ENCODE peak calls at places on chromosomes 13 and 19, in four cellular contexts. T is GM12878, O is K562, Z is HepG2. P is an unnamed sample.

GRCh38 chr13:75494491-75494890 is 12.5 kb upstream of the TBC1D4 start:
- DNase-seq in T (no peak), O (no peak), Z (no peak), P (no peak)

GRCh38 chr19:16400911-16401675 is 70.7 kb downstream of the EPS15L1 start:
- DNase-seq in T (no peak), O (no peak), Z (no peak), P (no peak)

GRCh38 chr19:13163609-13164364 is 13.6 kb downstream of the IER2 start:
- DNase-seq in T (no peak), O (peak; percentile 92), Z (peak; percentile 60), P (peak; percentile 67)

GRCh38 chr19:18657590-18658365 is 20.9 kb downstream of the KLHL26 start:
- DNase-seq in T (no peak), O (peak; percentile 42), Z (no peak), P (no peak)

GRCh38 chr19:16268676-16269319 is 55.8 kb upstream of the KLF2 start:
- DNase-seq in T (no peak), O (no peak), Z (no peak), P (no peak)

GRCh38 chr19:13195678-13196077 is 45.5 kb downstream of the IER2 start:
- DNase-seq in T (no peak), O (peak; percentile 72), Z (peak; percentile 80), P (no peak)

GRCh38 chr13:50421457-50422130 is 406.4 kb downstream of the KCNRG start:
- DNase-seq in T (no peak), O (no peak), Z (no peak), P (peak; percentile 91)

GRCh38 chr13:32495429-32495828 is 43.2 kb downstream of the N4BP2L2 start:
- DNase-seq in T (no peak), O (no peak), Z (no peak), P (no peak)

GRCh38 chr13:66001136-66001535 is 1229.0 kb downstream of the PCDH9 start:
- DNase-seq in T (no peak), O (no peak), Z (no peak), P (no peak)

GRCh38 chr19:4914736-4915501 is 5.6 kb downstream of the UHRF1 start:
- DNase-seq in T (no peak), O (peak; percentile 67), Z (no peak), P (peak; percentile 21)

GRCh38 chr13:52749446-52749845 is 9.8 kb upstream of the CNMD start:
- DNase-seq in T (no peak), O (no peak), Z (no peak), P (no peak)

GRCh38 chr19:11142528-11143171 is 12.9 kb downstream of the SPC24 start:
- DNase-seq in T (no peak), O (peak; percentile 83), Z (peak; percentile 90), P (peak; percentile 95)

GRCh38 chr19:47713046-47714021 is at the start of gene EHD2:
- DNase-seq in T (no peak), O (peak; percentile 89), Z (no peak), P (peak; percentile 61)

GRCh38 chr19:39212377-39212742 is 8.3 kb upstream of the SYCN start:
- DNase-seq in T (peak; percentile 2), O (peak; percentile 75), Z (no peak), P (no peak)

GRCh38 chr19:43901395-43902390 is 33.4 kb downstream of the ZNF45 start:
- DNase-seq in T (peak; percentile 61), O (peak; percentile 87), Z (peak; percentile 80), P (peak; percentile 88)

GRCh38 chr13:65473199-65473598 is 1756.9 kb downstream of the PCDH9 start:
- DNase-seq in T (no peak), O (no peak), Z (no peak), P (no peak)

GRCh38 chr19:28633223-28634030 is 579.5 kb downstream of the UQCRFS1 start:
- DNase-seq in T (no peak), O (peak; percentile 83), Z (no peak), P (no peak)

GRCh38 chr13:41966671-41967070 is 5.8 kb upstream of the VWA8 start:
- DNase-seq in T (no peak), O (no peak), Z (no peak), P (no peak)

GRCh38 chr19:56079609-56080008 is 41.5 kb downstream of the ZNF787 start:
- DNase-seq in T (no peak), O (no peak), Z (no peak), P (no peak)

GRCh38 chr19:13692096-13692495 is 72.2 kb upstream of the MRI1 start:
- DNase-seq in T (no peak), O (no peak), Z (no peak), P (no peak)

GRCh38 chr13:76992548-76993001 is 694 bp downstream of the CLN5 start:
- DNase-seq in T (no peak), O (peak; percentile 39), Z (no peak), P (peak; percentile 46)

GRCh38 chr19:14006766-14007562 is 844 bp upstream of the RFX1 start:
- DNase-seq in T (no peak), O (peak; percentile 98), Z (no peak), P (no peak)

GRCh38 chr13:105778196-105778595 is 757.3 kb downstream of the EFNB2 start:
- DNase-seq in T (no peak), O (no peak), Z (no peak), P (no peak)

GRCh38 chr13:104171132-104171531 is 1104.9 kb upstream of the SLC10A2 start:
- DNase-seq in T (no peak), O (no peak), Z (no peak), P (no peak)

GRCh38 chr19:49196527-49197240 is 39.1 kb downstream of the TRPM4 start:
- DNase-seq in T (no peak), O (no peak), Z (no peak), P (no peak)

DNA sequence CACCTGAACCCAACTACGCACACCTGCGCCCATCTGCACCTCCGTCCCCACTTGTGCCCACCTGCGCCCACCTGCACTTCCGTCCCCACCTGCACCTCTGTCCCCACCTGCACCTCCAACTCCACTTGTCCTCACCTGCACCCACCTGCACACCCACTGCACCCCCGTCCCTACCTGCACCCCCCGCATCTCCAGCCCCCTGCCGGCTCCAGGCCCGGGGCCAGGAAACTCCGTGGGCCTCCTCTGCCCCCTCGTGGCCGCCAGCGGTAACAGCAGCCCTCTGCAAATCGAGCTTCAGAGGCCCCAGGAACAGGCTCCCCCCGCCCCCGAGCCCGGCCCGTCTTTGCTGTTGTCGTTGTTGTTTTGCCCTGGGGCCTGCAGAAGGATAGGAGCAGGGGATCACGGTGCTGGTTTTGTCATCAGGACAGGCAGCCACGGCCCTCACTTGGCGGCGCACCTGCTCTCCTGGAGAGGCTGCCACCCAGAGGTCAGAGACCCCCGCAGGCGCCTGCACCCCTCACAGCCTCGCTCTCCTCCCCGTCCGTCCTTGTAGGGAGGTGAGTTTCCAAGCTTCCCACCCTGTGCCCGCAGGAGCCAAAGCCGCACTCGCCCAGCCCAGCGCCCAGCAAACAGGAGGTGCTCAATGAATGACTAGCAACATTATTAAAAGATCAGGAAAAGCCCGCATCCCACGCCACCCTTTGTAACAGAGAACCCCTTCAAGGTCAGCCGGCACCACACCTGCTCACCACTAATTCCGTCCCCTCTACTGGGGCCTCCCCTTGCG is 65.4 kb downstream of the GNG7 start:
- DNase-seq in T (no peak), O (peak; percentile 64), Z (peak; percentile 34), P (peak; percentile 43)
- H3K4me3 ChIP-seq in T (no peak overlapping the region), O (no peak overlapping the region), Z (peak overlapping the region; percentile 63), P (no peak overlapping the region)

GRCh38 chr19:35246466-35247096 is 2.2 kb upstream of the LSR start:
- DNase-seq in T (no peak), O (no peak), Z (no peak), P (no peak)

GRCh38 chr19:35249146-35249847 is 495 bp downstream of the LSR start:
- DNase-seq in T (no peak), O (peak; percentile 50), Z (no peak), P (no peak)

GRCh38 chr19:35248310-35249145 is at the start of gene LSR:
- DNase-seq in T (peak; percentile 70), O (peak; percentile 96), Z (peak; percentile 89), P (no peak)

GRCh38 chr19:35249848-35250711 is 1.3 kb downstream of the LSR start:
- DNase-seq in T (no peak), O (no peak), Z (no peak), P (no peak)

GRCh38 chr19:35247526-35248309 is 1.1 kb upstream of the LSR start:
- DNase-seq in T (peak; percentile 46), O (peak; percentile 92), Z (peak; percentile 87), P (no peak)
- H3K9ac ChIP-seq in T (peak overlapping the region; percentile 88), O (peak overlapping the region; percentile 92), Z (peak overlapping the region; percentile 94), P (no peak overlapping the region)

GRCh38 chr13:110773480-110773879 is 60.0 kb downstream of the ING1 start:
- DNase-seq in T (no peak), O (no peak), Z (no peak), P (no peak)

GRCh38 chr13:110771194-110771593 is 57.7 kb downstream of the ING1 start:
- DNase-seq in T (no peak), O (no peak), Z (no peak), P (peak; percentile 61)

GRCh38 chr13:110770678-110771077 is 57.2 kb downstream of the ING1 start:
- DNase-seq in T (no peak), O (no peak), Z (no peak), P (no peak)

GRCh38 chr13:110774051-110774450 is 60.6 kb downstream of the ING1 start:
- DNase-seq in T (no peak), O (no peak), Z (no peak), P (no peak)

GRCh38 chr13:110772091-110772984 is 58.8 kb downstream of the ING1 start:
- DNase-seq in T (no peak), O (no peak), Z (no peak), P (no peak)
- TF ChIP-seq MYC in T (no peak), O (no peak), Z (no peak), P (no peak)

GRCh38 chr19:35140898-35141626 is 2.0 kb upstream of the FXYD7 start:
- DNase-seq in T (no peak), O (peak; percentile 93), Z (peak; percentile 38), P (peak; percentile 79)
- H3K4me3 ChIP-seq in T (peak overlapping the region; percentile 47), O (peak overlapping the region; percentile 22), Z (peak overlapping the region; percentile 81), P (no peak overlapping the region)

GRCh38 chr19:8083141-8083540 is 30.6 kb downstream of the CCL25 start:
- DNase-seq in T (no peak), O (no peak), Z (no peak), P (no peak)
- H3K9ac ChIP-seq in T (no peak overlapping the region), O (peak overlapping the region; percentile 31), Z (no peak overlapping the region), P (no peak overlapping the region)

GRCh38 chr13:24625324-24625723 is 54.9 kb upstream of the ATP12A start:
- DNase-seq in T (no peak), O (no peak), Z (no peak), P (no peak)

GRCh38 chr13:24625870-24626419 is 54.3 kb upstream of the ATP12A start:
- DNase-seq in T (no peak), O (no peak), Z (no peak), P (no peak)

GRCh38 chr13:24623141-24623665 is 57.0 kb upstream of the ATP12A start:
- DNase-seq in T (no peak), O (no peak), Z (no peak), P (no peak)

GRCh38 chr13:24624801-24625231 is 55.4 kb upstream of the ATP12A start:
- DNase-seq in T (no peak), O (no peak), Z (no peak), P (no peak)

GRCh38 chr13:24624363-24624762 is 55.8 kb upstream of the ATP12A start:
- DNase-seq in T (no peak), O (no peak), Z (no peak), P (no peak)
- TF ChIP-seq MYC in T (no peak), O (no peak), Z (no peak), P (no peak)

DNA sequence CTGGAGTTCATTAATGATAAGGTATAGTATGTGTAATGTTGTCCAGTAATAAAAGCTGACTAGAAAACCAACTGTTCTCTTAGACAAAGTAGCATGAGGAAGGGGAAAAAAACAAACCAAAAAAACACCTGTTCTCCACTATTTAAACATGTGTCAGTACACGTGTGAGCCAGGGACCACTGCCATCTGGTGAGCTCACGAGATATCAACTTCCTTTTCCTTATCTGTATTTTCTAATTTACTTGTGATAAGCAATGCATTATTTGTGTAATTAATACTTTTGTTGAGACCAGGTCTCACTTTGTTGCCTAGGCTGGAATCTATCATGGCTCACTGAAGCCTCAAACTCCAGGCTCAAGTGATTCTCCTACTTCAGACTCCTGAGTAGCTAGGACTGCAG is 4.3 kb upstream of the SIX5 start:
- DNase-seq in T (no peak), O (no peak), Z (no peak), P (no peak)
- H3K4me3 ChIP-seq in T (no peak overlapping the region), O (no peak overlapping the region), Z (no peak overlapping the region), P (no peak overlapping the region)